ENCODE peak calls at places on chromosome 19, in eight cellular contexts. U, V, D, M, S, Z, J and N are unnamed samples.

GRCh38 chr19:52398091-52398461 is 427 bp downstream of the ZNF528 start:
- DNase-seq in U (peak), V (no peak), D (no peak), M (no peak), S (no peak), Z (peak), J (no peak), N (no peak)

GRCh38 chr19:56966697-56967299 is 126.3 kb upstream of the PEG3 start:
- DNase-seq in U (no peak), V (no peak), D (no peak), M (no peak), S (no peak), Z (no peak), J (no peak), N (no peak)

GRCh38 chr19:19061491-19061890 is 2.3 kb upstream of the SLC25A42 start:
- DNase-seq in U (no peak), V (no peak), D (peak), M (no peak), S (no peak), Z (no peak), J (no peak), N (no peak)

GRCh38 chr19:43618921-43619261 is 538 bp downstream of the ZNF428 start:
- DNase-seq in U (no peak), V (peak), D (no peak), M (peak), S (peak), Z (peak), J (no peak), N (no peak)

GRCh38 chr19:41323430-41324125 is 13.6 kb downstream of the CCDC97 start:
- DNase-seq in U (peak), V (no peak), D (peak), M (no peak), S (no peak), Z (peak), J (peak), N (no peak)

GRCh38 chr19:47106819-47107200 is 6.8 kb downstream of the ZC3H4 start:
- DNase-seq in U (peak), V (no peak), D (no peak), M (no peak), S (peak), Z (peak), J (peak), N (no peak)

GRCh38 chr19:33769208-33769607 is 27.5 kb upstream of the KCTD15 start:
- DNase-seq in U (no peak), V (no peak), D (no peak), M (no peak), S (no peak), Z (no peak), J (no peak), N (no peak)

GRCh38 chr19:22144394-22144793 is 52.4 kb downstream of the ZNF676 start:
- DNase-seq in U (peak), V (no peak), D (no peak), M (no peak), S (peak), Z (peak), J (peak), N (peak)

GRCh38 chr19:18647371-18647767 is 10.5 kb downstream of the KLHL26 start:
- DNase-seq in U (no peak), V (no peak), D (no peak), M (no peak), S (no peak), Z (no peak), J (no peak), N (no peak)

GRCh38 chr19:56140583-56141415 is at the start of gene ZNF444:
- DNase-seq in U (peak), V (peak), D (peak), M (peak), S (peak), Z (peak), J (peak), N (peak)

GRCh38 chr19:13995878-13996765 is 10.0 kb downstream of the RFX1 start:
- DNase-seq in U (no peak), V (no peak), D (no peak), M (no peak), S (no peak), Z (no peak), J (no peak), N (no peak)

GRCh38 chr19:38004505-38005223 is 97.7 kb downstream of the SIPA1L3 start:
- DNase-seq in U (peak), V (peak), D (peak), M (no peak), S (peak), Z (peak), J (peak), N (peak)

GRCh38 chr19:47813304-47813994 is 8.3 kb upstream of the CRX start:
- DNase-seq in U (peak), V (peak), D (peak), M (peak), S (peak), Z (peak), J (peak), N (peak)

GRCh38 chr19:11767633-11768133 is 883 bp downstream of the ZNF441 start:
- DNase-seq in U (peak), V (no peak), D (peak), M (peak), S (peak), Z (peak), J (peak), N (no peak)

GRCh38 chr19:8396563-8397203 is 6.5 kb downstream of the RAB11B start:
- DNase-seq in U (peak), V (peak), D (peak), M (peak), S (peak), Z (peak), J (peak), N (no peak)